ENCODE peak calls at places on chromosomes 4 and X, in six cellular contexts. T, S, U, X, I and L are unnamed samples.

GRCh38 chrX:40068048-40068447 is 29.7 kb downstream of the BCOR start:
- DNase-seq in T (no peak), S (no peak), U (peak; percentile 16), X (no peak), I (no peak), L (no peak)

GRCh38 chr4:13261486-13262257 is 222.5 kb downstream of the RAB28 start:
- DNase-seq in T (no peak), S (no peak), U (no peak), X (peak; percentile 3), I (no peak), L (no peak)

GRCh38 chr4:40953253-40954118 is 203.7 kb downstream of the NSUN7 start:
- DNase-seq in T (no peak), S (no peak), U (no peak), X (no peak), I (no peak), L (peak; percentile 58)

GRCh38 chr4:184453402-184454160 is 20.8 kb downstream of the IRF2 start:
- DNase-seq in T (peak; percentile 80), S (no peak), U (peak; percentile 68), X (no peak), I (no peak), L (no peak)

GRCh38 chrX:148632444-148632843 is 132.0 kb downstream of the AFF2 start:
- DNase-seq in T (no peak), S (no peak), U (no peak), X (no peak), I (no peak), L (no peak)

GRCh38 chrX:118420462-118420861 is 74.6 kb downstream of the WDR44 start:
- DNase-seq in T (peak; percentile 3), S (no peak), U (peak; percentile 27), X (no peak), I (no peak), L (no peak)

GRCh38 chrX:18931972-18932371 is 51.9 kb downstream of the PHKA2 start:
- DNase-seq in T (no peak), S (no peak), U (no peak), X (peak; percentile 14), I (no peak), L (no peak)

GRCh38 chr4:176256921-176257320 is 12.1 kb downstream of the ASB5 start:
- DNase-seq in T (no peak), S (no peak), U (peak; percentile 38), X (peak; percentile 6), I (no peak), L (no peak)

GRCh38 chr4:15495621-15496020 is 25.9 kb downstream of the CC2D2A start:
- DNase-seq in T (no peak), S (no peak), U (no peak), X (no peak), I (no peak), L (no peak)

GRCh38 chrX:370244-370962 is 16.3 kb downstream of the PPP2R3B start:
- DNase-seq in T (no peak), S (no peak), U (no peak), X (no peak), I (no peak), L (no peak)

GRCh38 chr4:107647591-107647990 is 72.4 kb downstream of the PAPSS1 start:
- DNase-seq in T (no peak), S (no peak), U (no peak), X (no peak), I (no peak), L (no peak)